ENCODE peak calls at places on chromosomes 6 and 20, in seven cellular contexts. B is left ventricle myocardium inferior; T is hepatocyte; L is ovary; X is tibial nerve; M is CD8-positive, alpha-beta T cell; Y is BJ. J is an unnamed sample.

GRCh38 chr20:4569882-4570281 is 151.8 kb upstream of the PRND start:
- DNase-seq in M (no peak), X (no peak), T (no peak), Y (no peak), L (no peak), B (no peak), J (no peak)

GRCh38 chr6:16239090-16239797 is 857 bp downstream of the GMPR start:
- DNase-seq in Y (no peak), M (no peak), L (peak; percentile 63), T (peak; percentile 47), B (peak; percentile 80), X (peak; percentile 54), J (peak; percentile 52)

GRCh38 chr6:101666256-101666655 is 272.7 kb downstream of the GRIK2 start:
- DNase-seq in B (no peak), X (no peak), L (no peak), Y (peak; percentile 25), T (no peak), M (no peak), J (no peak)

GRCh38 chr20:47557791-47558190 is 56.1 kb downstream of the NCOA3 start:
- DNase-seq in B (no peak), L (no peak), X (no peak), Y (no peak), M (no peak), T (no peak), J (no peak)

GRCh38 chr20:33568378-33569289 is 78.7 kb downstream of the CBFA2T2 start:
- DNase-seq in B (peak; percentile 44), M (no peak), T (peak; percentile 47), L (peak; percentile 69), X (peak; percentile 25), Y (no peak), J (peak; percentile 32)

GRCh38 chr20:2382833-2383232 is 2.1 kb downstream of the TGM6 start:
- DNase-seq in T (no peak), Y (no peak), L (no peak), X (no peak), B (no peak), M (no peak), J (no peak)

GRCh38 chr6:39365281-39366074 is 43.0 kb upstream of the KCNK16 start:
- DNase-seq in L (no peak), Y (no peak), T (no peak), X (no peak), M (no peak), B (no peak), J (no peak)

GRCh38 chr6:148682990-148683389 is 63.8 kb upstream of the UST start:
- DNase-seq in M (no peak), B (no peak), L (no peak), T (no peak), Y (no peak), X (no peak), J (no peak)

GRCh38 chr6:161354241-161354840 is 80.5 kb upstream of the AGPAT4 start:
- DNase-seq in M (no peak), L (no peak), Y (no peak), B (no peak), T (no peak), X (no peak), J (no peak)

GRCh38 chr20:3786126-3786484 is 435 bp downstream of the CENPB start:
- DNase-seq in Y (no peak), T (peak; percentile 69), L (peak; percentile 62), B (peak; percentile 62), M (no peak), X (no peak), J (peak; percentile 73)

GRCh38 chr6:146944077-146944476 is 260.1 kb upstream of the STXBP5 start:
- DNase-seq in L (no peak), M (no peak), B (no peak), T (no peak), Y (no peak), X (no peak), J (no peak)

GRCh38 chr20:46132705-46133120 is 14.6 kb downstream of the CD40 start:
- DNase-seq in X (peak; percentile 50), M (no peak), T (peak; percentile 85), L (peak; percentile 72), B (peak; percentile 68), Y (no peak), J (peak; percentile 78)

GRCh38 chr20:57678340-57678739 is 31.5 kb downstream of the PMEPA1 start:
- DNase-seq in X (no peak), T (no peak), Y (no peak), B (no peak), L (no peak), M (no peak), J (no peak)

GRCh38 chr6:128347123-128347522 is 173.3 kb downstream of the PTPRK start:
- DNase-seq in Y (no peak), M (no peak), X (no peak), T (no peak), L (no peak), B (no peak), J (no peak)

GRCh38 chr20:47576516-47577033 is 74.9 kb downstream of the NCOA3 start:
- DNase-seq in Y (peak; percentile 58), T (peak; percentile 79), M (no peak), B (peak; percentile 42), X (peak; percentile 34), L (peak; percentile 52), J (peak; percentile 69)

GRCh38 chr20:9478801-9479200 is 35.6 kb upstream of the LAMP5 start:
- DNase-seq in T (no peak), X (no peak), B (no peak), Y (no peak), L (no peak), M (no peak), J (no peak)

GRCh38 chr20:41023549-41023948 is 5.1 kb upstream of the TOP1 start:
- DNase-seq in T (no peak), Y (no peak), B (no peak), X (no peak), M (no peak), L (no peak), J (no peak)

GRCh38 chr6:53310751-53311585 is 37.8 kb downstream of the ELOVL5 start:
- DNase-seq in L (no peak), X (no peak), B (no peak), M (no peak), Y (no peak), T (no peak), J (no peak)

GRCh38 chr6:113529191-113529590 is 328.0 kb upstream of the MARCKS start:
- DNase-seq in L (no peak), Y (no peak), M (no peak), X (no peak), T (no peak), B (no peak), J (no peak)

GRCh38 chr6:84645000-84645399 is 119.4 kb downstream of the TBX18 start:
- DNase-seq in X (no peak), T (no peak), L (no peak), Y (no peak), M (no peak), B (no peak), J (no peak)

GRCh38 chr6:39053854-39054576 is 5.4 kb downstream of the GLP1R start:
- DNase-seq in Y (no peak), T (no peak), X (no peak), B (no peak), L (no peak), M (no peak), J (no peak)

GRCh38 chr20:61905781-61906523 is 159.7 kb downstream of the TAF4 start:
- DNase-seq in M (no peak), Y (no peak), L (no peak), B (no peak), X (no peak), T (no peak), J (no peak)

GRCh38 chr6:170483413-170483812 is 69.7 kb downstream of the PSMB1 start:
- DNase-seq in M (no peak), L (no peak), X (no peak), Y (no peak), B (no peak), T (no peak), J (no peak)

GRCh38 chr6:170476360-170476759 is 76.7 kb downstream of the PSMB1 start:
- DNase-seq in Y (no peak), B (no peak), M (no peak), T (no peak), X (no peak), L (no peak), J (no peak)

GRCh38 chr6:170485159-170485558 is 67.9 kb downstream of the PSMB1 start:
- DNase-seq in M (no peak), B (no peak), Y (no peak), T (no peak), X (no peak), L (no peak), J (no peak)

GRCh38 chr6:170475118-170475517 is 78.0 kb downstream of the PSMB1 start:
- DNase-seq in M (no peak), L (no peak), B (no peak), T (no peak), Y (no peak), X (no peak), J (no peak)

GRCh38 chr6:170480045-170480714 is 72.9 kb downstream of the PSMB1 start:
- DNase-seq in Y (no peak), L (no peak), T (peak; percentile 21), M (no peak), B (peak; percentile 29), X (no peak), J (no peak)
- TF ChIP-seq CTCF in Y (peak; percentile 35), L (no peak), T (peak; percentile 27), M (no peak), B (peak; percentile 37), X (no peak), J (no peak)

DNA sequence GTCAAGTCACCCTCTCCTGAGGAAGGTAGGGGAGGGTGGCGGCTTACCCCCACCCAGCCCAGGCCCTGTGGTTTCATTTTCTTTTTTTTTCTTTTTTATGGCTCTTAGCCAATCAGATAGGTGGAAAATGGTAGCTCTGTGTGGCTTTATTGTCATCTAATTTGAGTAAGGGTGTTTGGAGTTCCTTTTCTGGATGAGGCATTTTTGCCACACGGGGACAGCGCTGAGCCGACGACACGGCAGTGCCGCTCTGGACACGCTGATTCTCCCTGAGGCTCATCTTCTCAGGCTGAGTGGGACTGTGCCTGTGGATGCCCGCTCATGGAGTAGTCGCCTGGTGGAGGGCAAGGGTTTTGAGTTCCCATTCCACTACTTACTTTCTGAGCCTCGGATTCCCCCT is 37.6 kb upstream of the ANGPT4 start:
- DNase-seq in T (no peak), X (no peak), B (no peak), Y (no peak), L (no peak), M (no peak), J (no peak)
- TF ChIP-seq CTCF in T (peak; percentile 8), X (no peak), B (no peak), Y (peak; percentile 51), L (peak; percentile 15), M (no peak), J (no peak)

GRCh38 chr20:21050710-21051109 is 55.4 kb downstream of the LINC00237 start:
- DNase-seq in Y (no peak), B (no peak), M (no peak), L (no peak), X (no peak), T (no peak), J (no peak)
- TF ChIP-seq CTCF in Y (no peak), B (no peak), M (no peak), L (no peak), X (no peak), T (no peak), J (no peak)

DNA sequence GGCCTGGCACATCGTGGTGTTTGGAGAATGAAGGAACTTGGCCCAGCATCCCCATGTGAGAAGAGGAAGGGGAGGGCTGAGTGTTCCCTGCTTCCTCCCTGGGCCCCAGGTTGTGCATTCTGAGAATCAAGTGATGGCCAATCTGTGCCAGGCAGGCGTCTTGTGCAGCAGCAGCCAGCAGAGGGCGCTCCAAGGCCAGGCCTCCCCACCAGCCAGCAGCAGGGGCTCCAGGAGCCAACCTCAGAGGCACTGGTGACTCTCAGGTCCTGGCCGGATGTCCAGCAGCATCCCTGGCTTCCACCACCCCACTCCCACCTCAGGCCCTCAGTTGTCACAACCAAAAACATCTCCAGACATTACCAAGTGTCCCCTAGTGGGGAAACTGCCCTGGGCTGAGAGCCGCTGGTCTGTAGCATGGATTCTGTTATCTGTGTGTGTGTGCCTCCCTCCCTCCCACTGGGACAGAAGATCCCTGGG is 192.0 kb downstream of the PREX1 start:
- DNase-seq in L (no peak), M (peak; percentile 52), Y (no peak), B (peak; percentile 54), X (no peak), T (peak; percentile 76), J (peak; percentile 88)
- TF ChIP-seq CTCF in L (no peak), M (peak; percentile 13), Y (peak; percentile 93), B (peak; percentile 86), X (peak; percentile 71), T (peak; percentile 80), J (peak; percentile 86)

J was measured in GM20000.